ENCODE peak calls at places on chromosomes 16 and 17, in five cellular contexts. H, O, K, F and Y are unnamed samples.

GRCh38 chr16:85781156-85781555 is 18.2 kb downstream of the EMC8 start:
- DNase-seq in F (no peak), O (no peak), K (no peak), H (no peak), Y (no peak)

GRCh38 chr17:17859909-17860760 is 23.3 kb upstream of the SREBF1 start:
- DNase-seq in O (peak), F (peak), H (peak), K (peak), Y (peak)

GRCh38 chr17:75287221-75287620 is 2.0 kb downstream of the SLC25A19 start:
- DNase-seq in H (no peak), F (no peak), K (no peak), O (no peak), Y (no peak)

GRCh38 chr16:89921131-89921698 is 1.9 kb upstream of the TUBB3 start:
- DNase-seq in H (peak), F (no peak), K (no peak), O (no peak), Y (no peak)

GRCh38 chr16:78570409-78571141 is 471.1 kb downstream of the WWOX start:
- DNase-seq in F (no peak), K (no peak), O (no peak), H (no peak), Y (no peak)

GRCh38 chr16:23124315-23124714 is 24.9 kb downstream of the USP31 start:
- DNase-seq in H (no peak), F (no peak), O (no peak), K (peak), Y (no peak)

GRCh38 chr17:7655541-7655840 is 4.8 kb downstream of the ATP1B2 start:
- DNase-seq in K (no peak), F (no peak), O (no peak), H (no peak), Y (no peak)

GRCh38 chr17:78349831-78350631 is 9.8 kb downstream of the SOCS3 start:
- DNase-seq in O (no peak), K (no peak), H (no peak), F (peak), Y (no peak)

GRCh38 chr17:43799047-43799446 is 18.8 kb downstream of the CFAP97D1 start:
- DNase-seq in H (no peak), F (no peak), K (no peak), O (no peak), Y (no peak)

GRCh38 chr17:72518810-72519597 is 398.2 kb downstream of the SOX9 start:
- DNase-seq in H (no peak), O (no peak), F (no peak), K (no peak), Y (no peak)